ENCODE peak calls at places on chromosome 5, in six cellular contexts. K is bronchial epithelial cell, O is fibroblast of pulmonary artery, X is adrenal gland, H is ovary, E is NB4. D is an unnamed sample.

GRCh38 chr5:142472306-142472951 is 147.6 kb upstream of the SPRY4 start:
- DNase-seq in K (peak), O (peak), X (no peak), H (no peak), E (peak), D (peak)

GRCh38 chr5:10153394-10153793 is 96.3 kb downstream of the ATPSCKMT start:
- DNase-seq in K (no peak), O (no peak), X (no peak), H (no peak), E (no peak), D (no peak)

GRCh38 chr5:150224483-150225027 is 34.7 kb downstream of the SLC6A7 start:
- DNase-seq in K (no peak), O (no peak), X (no peak), H (no peak), E (no peak), D (peak)

GRCh38 chr5:115699967-115700366 is 74.1 kb upstream of the TMED7 start:
- DNase-seq in K (no peak), O (no peak), X (no peak), H (no peak), E (no peak), D (no peak)

GRCh38 chr5:173530547-173530946 is 85.9 kb downstream of the BOD1 start:
- DNase-seq in K (peak), O (no peak), X (no peak), H (no peak), E (peak), D (no peak)

GRCh38 chr5:74632947-74633356 is 7.6 kb downstream of the ENC1 start:
- DNase-seq in K (peak), O (peak), X (no peak), H (no peak), E (no peak), D (peak)

GRCh38 chr5:39721394-39721793 is 296.6 kb upstream of the DAB2 start:
- DNase-seq in K (no peak), O (no peak), X (no peak), H (no peak), E (no peak), D (no peak)

GRCh38 chr5:81505672-81506071 is 111.7 kb upstream of the ACOT12 start:
- DNase-seq in K (no peak), O (no peak), X (no peak), H (no peak), E (no peak), D (peak)

GRCh38 chr5:132753135-132753987 is 6.1 kb downstream of the CCNI2 start:
- DNase-seq in K (no peak), O (no peak), X (peak), H (no peak), E (peak), D (no peak)

GRCh38 chr5:108655750-108656450 is 91.8 kb upstream of the FER start:
- DNase-seq in K (peak), O (peak), X (no peak), H (no peak), E (no peak), D (peak)

GRCh38 chr5:79119486-79119885 is 7.9 kb downstream of the BHMT start:
- DNase-seq in K (no peak), O (peak), X (no peak), H (no peak), E (no peak), D (peak)

GRCh38 chr5:119435436-119436132 is 16.7 kb upstream of the HSD17B4 start:
- DNase-seq in K (peak), O (peak), X (peak), H (no peak), E (peak), D (peak)

GRCh38 chr5:69209607-69210006 is 20.2 kb downstream of the CENPH start:
- DNase-seq in K (no peak), O (peak), X (no peak), H (no peak), E (no peak), D (no peak)

GRCh38 chr5:158985492-158985891 is 114.2 kb downstream of the EBF1 start:
- DNase-seq in K (no peak), O (no peak), X (no peak), H (no peak), E (no peak), D (no peak)

GRCh38 chr5:14665949-14666741 is 1.6 kb downstream of the OTULIN start:
- DNase-seq in K (peak), O (peak), X (no peak), H (no peak), E (peak), D (peak)

GRCh38 chr5:160665460-160665859 is 186.6 kb downstream of the ATP10B start:
- DNase-seq in K (no peak), O (no peak), X (no peak), H (no peak), E (no peak), D (no peak)
- TF ChIP-seq CTCF in K (no peak), O (no peak), X (no peak), H (no peak), E (no peak), D (no peak)

GRCh38 chr5:31992377-31992776 is 181.7 kb downstream of the GOLPH3 start:
- DNase-seq in K (no peak), O (no peak), X (no peak), H (no peak), E (no peak), D (no peak)

GRCh38 chr5:31990296-31990695 is 183.8 kb downstream of the GOLPH3 start:
- DNase-seq in K (no peak), O (no peak), X (no peak), H (no peak), E (no peak), D (no peak)

GRCh38 chr5:31987985-31988710 is 186.0 kb downstream of the GOLPH3 start:
- DNase-seq in K (peak), O (peak), X (no peak), H (no peak), E (no peak), D (peak)

GRCh38 chr5:31993182-31993961 is 180.7 kb downstream of the GOLPH3 start:
- DNase-seq in K (no peak), O (peak), X (no peak), H (no peak), E (no peak), D (peak)

DNA sequence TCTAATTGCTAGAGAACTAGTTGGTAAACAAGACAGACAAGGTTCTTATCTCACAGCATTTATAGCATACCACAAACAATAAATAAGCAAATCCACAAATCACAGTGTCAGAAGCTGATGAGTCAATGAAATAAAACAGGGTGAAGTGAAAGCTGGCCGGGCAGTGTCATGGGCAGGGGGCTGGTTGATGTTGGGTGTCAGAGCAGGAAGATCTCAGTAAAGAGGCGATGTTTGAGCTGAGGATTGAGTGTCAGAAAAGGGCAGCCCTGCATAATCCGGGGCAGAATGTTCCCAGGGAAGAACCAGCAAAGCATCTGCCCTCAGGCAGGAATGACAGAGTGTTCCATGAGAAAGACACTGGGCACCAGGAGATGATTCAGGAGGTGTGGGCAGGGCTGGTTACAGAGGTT is 183.4 kb downstream of the GOLPH3 start:
- DNase-seq in K (peak), O (no peak), X (peak), H (no peak), E (no peak), D (no peak)
- H3K4me3 ChIP-seq in K (no peak), O (no peak), X (no peak), H (no peak), E (no peak), D (no peak)

GRCh38 chr5:122468351-122469111 is 156.5 kb downstream of the SNCAIP start:
- DNase-seq in K (no peak), O (no peak), X (no peak), H (no peak), E (no peak), D (no peak)
- TF ChIP-seq CTCF in K (no peak), O (peak), X (no peak), H (no peak), E (no peak), D (peak)

GRCh38 chr5:1647580-1647979 is 123.8 kb upstream of the LPCAT1 start:
- DNase-seq in K (no peak), O (no peak), X (no peak), H (no peak), E (no peak), D (no peak)
- H3K4me3 ChIP-seq in K (no peak), O (no peak), X (no peak), H (no peak), E (no peak), D (no peak)

GRCh38 chr5:88683506-88684135 is 199.4 kb downstream of the MEF2C start:
- DNase-seq in K (no peak), O (no peak), X (no peak), H (no peak), E (peak), D (no peak)
- TF ChIP-seq CTCF in K (no peak), O (no peak), X (no peak), H (no peak), E (peak), D (no peak)

GRCh38 chr5:71483355-71483754 is 27.9 kb downstream of the BDP1 start:
- DNase-seq in K (peak), O (peak), X (no peak), H (no peak), E (no peak), D (peak)

GRCh38 chr5:71481441-71481840 is 26.0 kb downstream of the BDP1 start:
- DNase-seq in K (peak), O (no peak), X (no peak), H (no peak), E (no peak), D (no peak)

DNA sequence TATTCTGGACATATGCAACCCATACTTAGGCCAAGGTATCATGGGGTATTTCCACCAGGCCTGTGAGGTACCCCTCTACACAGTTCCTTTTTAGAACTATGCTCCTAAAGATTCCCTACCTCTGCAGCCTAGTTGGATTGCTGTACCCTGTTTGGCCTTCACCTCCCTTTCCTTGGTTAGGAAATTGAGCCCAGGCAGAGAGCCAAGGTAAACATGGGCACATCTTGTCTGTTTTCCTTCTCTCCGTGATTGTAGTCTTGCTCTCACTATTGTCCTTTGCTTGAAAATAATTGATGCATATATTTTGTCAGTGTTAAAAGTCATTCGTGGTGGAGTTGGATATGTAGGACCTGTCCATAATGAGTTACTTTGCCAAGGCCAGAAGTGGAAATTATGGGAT is 26.7 kb downstream of the BDP1 start:
- DNase-seq in K (peak), O (peak), X (peak), H (no peak), E (no peak), D (peak)
- H3K4me3 ChIP-seq in K (no peak), O (no peak), X (no peak), H (no peak), E (no peak), D (no peak)

DNA sequence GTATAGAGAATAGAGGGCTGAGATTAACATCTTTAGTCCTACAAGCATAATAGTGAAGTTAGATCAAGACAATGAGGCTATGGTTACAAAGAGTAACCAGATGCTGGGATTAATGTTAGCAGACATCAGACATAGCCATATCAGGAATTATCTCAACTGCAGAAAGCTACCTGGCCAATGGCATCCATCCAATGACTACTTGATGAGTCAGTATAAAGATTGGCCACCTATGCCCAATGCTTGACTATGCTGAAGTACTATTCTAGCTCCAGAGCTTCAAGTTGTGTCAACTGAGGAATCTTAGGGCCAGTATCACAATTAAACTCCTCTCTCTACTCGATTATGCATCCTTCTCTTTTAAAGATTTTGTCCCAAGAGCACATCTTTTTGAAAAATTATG is 541.4 kb downstream of the PRELID2 start:
- DNase-seq in K (peak), O (no peak), X (no peak), H (no peak), E (no peak), D (no peak)
- TF ChIP-seq CTCF in K (no peak), O (no peak), X (no peak), H (no peak), E (no peak), D (no peak)

GRCh38 chr5:96812851-96813250 is 5.1 kb upstream of the ERAP1 start:
- DNase-seq in K (no peak), O (no peak), X (no peak), H (no peak), E (no peak), D (no peak)

GRCh38 chr5:96819806-96820205 is 12.1 kb upstream of the ERAP1 start:
- DNase-seq in K (no peak), O (no peak), X (no peak), H (no peak), E (no peak), D (no peak)

GRCh38 chr5:96816991-96817390 is 9.2 kb upstream of the ERAP1 start:
- DNase-seq in K (no peak), O (no peak), X (no peak), H (no peak), E (no peak), D (no peak)

GRCh38 chr5:96817496-96817895 is 9.8 kb upstream of the ERAP1 start:
- DNase-seq in K (no peak), O (no peak), X (no peak), H (no peak), E (no peak), D (no peak)

GRCh38 chr5:96816430-96816939 is 8.7 kb upstream of the ERAP1 start:
- DNase-seq in K (no peak), O (no peak), X (no peak), H (no peak), E (peak), D (no peak)
- H3K4me3 ChIP-seq in K (no peak), O (no peak), X (no peak), H (no peak), E (peak), D (no peak)